ENCODE peak calls at places on chromosomes 2 and 18, in eight cellular contexts. T is colonic mucosa, A is ovary, S is PC-9, Y is HepG2, V is heart right ventricle, Q is lower lobe of right lung, O is adrenal gland. F is an unnamed sample.

GRCh38 chr2:132776271-132776670 is 106.3 kb upstream of the LYPD1 start:
- DNase-seq in O (no peak), Y (no peak), Q (no peak), S (no peak), A (no peak), V (no peak), T (no peak), F (no peak)

GRCh38 chr2:10775036-10775780 is 37.4 kb downstream of the PDIA6 start:
- DNase-seq in A (no peak), Y (no peak), T (no peak), S (no peak), Q (no peak), O (no peak), V (no peak), F (no peak)

GRCh38 chr2:144748443-144748842 is 228.5 kb upstream of the ZEB2 start:
- DNase-seq in Q (no peak), Y (no peak), S (no peak), A (no peak), O (no peak), T (no peak), V (no peak), F (no peak)

GRCh38 chr2:90069290-90069894 is 1377.9 kb downstream of the RPIA start:
- DNase-seq in Y (peak; percentile 40), A (no peak), S (peak; percentile 29), O (peak; percentile 53), V (no peak), Q (peak; percentile 58), T (peak; percentile 52), F (no peak)

GRCh38 chr2:197628043-197628500 is 47.3 kb downstream of the RFTN2 start:
- DNase-seq in Y (no peak), T (no peak), A (no peak), V (peak; percentile 23), S (no peak), Q (no peak), O (no peak), F (peak; percentile 17)

GRCh38 chr2:129011466-129012061 is 692.9 kb upstream of the HS6ST1 start:
- DNase-seq in Q (no peak), O (no peak), V (no peak), T (no peak), A (no peak), Y (no peak), S (no peak), F (no peak)

GRCh38 chr18:33581816-33582215 is 3.8 kb downstream of the ASXL3 start:
- DNase-seq in S (no peak), A (peak; percentile 30), T (no peak), Y (no peak), Q (no peak), O (no peak), V (peak; percentile 16), F (no peak)

GRCh38 chr2:237593596-237594310 is 3.2 kb upstream of the RAB17 start:
- DNase-seq in V (no peak), Y (no peak), A (no peak), O (no peak), T (no peak), S (no peak), Q (no peak), F (no peak)

GRCh38 chr2:223697921-223698645 is 95.9 kb upstream of the SCG2 start:
- DNase-seq in S (no peak), Q (no peak), T (no peak), A (no peak), O (no peak), V (no peak), Y (no peak), F (no peak)

GRCh38 chr2:118244686-118245085 is 156.4 kb downstream of the INSIG2 start:
- DNase-seq in V (no peak), A (no peak), O (no peak), T (no peak), Y (no peak), S (no peak), Q (no peak), F (no peak)

GRCh38 chr2:205706769-205707375 is 24.6 kb downstream of the NRP2 start:
- DNase-seq in Q (peak; percentile 72), A (peak; percentile 77), Y (no peak), S (peak; percentile 39), T (peak; percentile 35), V (peak; percentile 75), O (peak; percentile 86), F (no peak)

GRCh38 chr2:128642801-128643200 is 324.1 kb upstream of the HS6ST1 start:
- DNase-seq in O (no peak), S (no peak), Y (no peak), A (peak; percentile 2), T (no peak), Q (no peak), V (no peak), F (no peak)

GRCh38 chr2:119106301-119106897 is 52.2 kb downstream of the C1QL2 start:
- DNase-seq in O (peak; percentile 57), Y (peak; percentile 35), Q (no peak), A (no peak), T (peak; percentile 45), S (peak; percentile 44), V (peak; percentile 30), F (no peak)

GRCh38 chr18:33578371-33579146 is 540 bp downstream of the ASXL3 start:
- DNase-seq in V (peak; percentile 20), A (peak; percentile 66), S (no peak), O (no peak), Q (peak; percentile 44), Y (peak; percentile 1), T (peak; percentile 45), F (peak; percentile 31)

GRCh38 chr18:74234326-74235171 is 57.2 kb downstream of the CYB5A start:
- DNase-seq in Q (no peak), V (no peak), A (peak; percentile 73), T (peak; percentile 72), Y (peak; percentile 98), O (peak; percentile 69), S (no peak), F (no peak)

GRCh38 chr2:54107903-54108615 is 7.4 kb upstream of the ACYP2 start:
- DNase-seq in A (no peak), S (no peak), T (no peak), Q (no peak), Y (no peak), O (peak; percentile 32), V (no peak), F (no peak)

GRCh38 chr2:216115224-216115582 is 6.1 kb downstream of the XRCC5 start:
- DNase-seq in A (no peak), S (no peak), Y (no peak), T (no peak), O (no peak), V (no peak), Q (no peak), F (no peak)

GRCh38 chr2:173210270-173211196 is 134.9 kb downstream of the MAP3K20 start:
- DNase-seq in T (peak; percentile 74), O (peak; percentile 89), A (peak; percentile 70), Y (peak; percentile 66), V (peak; percentile 87), S (peak; percentile 70), Q (peak; percentile 45), F (no peak)
- H3K27ac ChIP-seq in T (no peak overlapping the region), O (peak overlapping the region; percentile 48), A (peak overlapping the region; percentile 32), Y (no peak overlapping the region), V (peak overlapping the region; percentile 57), S (peak overlapping the region; percentile 39), Q (peak overlapping the region; percentile 13), F (no peak overlapping the region)

DNA sequence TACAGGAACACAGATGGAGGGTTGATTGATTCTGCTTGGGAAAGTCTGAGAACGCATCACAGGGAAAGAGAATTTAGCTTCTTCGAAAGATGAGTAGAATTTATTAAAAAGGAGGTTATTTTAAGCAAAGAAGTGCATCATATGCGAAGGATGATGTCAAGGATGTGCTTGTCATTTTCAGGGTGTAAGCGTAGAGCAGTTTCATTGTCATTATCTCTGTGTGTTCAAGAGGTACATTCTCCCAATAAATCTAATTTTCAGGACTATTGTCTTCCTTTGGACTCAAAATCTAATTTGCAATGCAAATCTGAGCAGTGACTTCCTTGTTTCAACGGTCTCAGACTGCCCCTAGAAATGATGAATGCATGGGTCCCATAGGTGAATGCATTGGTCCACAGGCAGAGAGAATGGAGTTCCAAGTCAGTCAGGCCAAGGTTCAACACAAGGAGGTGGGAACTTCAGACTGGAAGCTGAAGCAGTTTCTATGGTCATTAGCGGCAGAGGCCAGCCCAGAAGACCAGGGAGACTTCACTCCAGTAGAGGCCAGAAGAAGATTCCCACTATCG is 99.8 kb downstream of the CDC42EP3 start:
- DNase-seq in S (no peak), Y (no peak), O (no peak), T (no peak), A (no peak), V (no peak), Q (no peak), F (no peak)
- H3K27ac ChIP-seq in S (no peak overlapping the region), Y (no peak overlapping the region), O (no peak overlapping the region), T (no peak overlapping the region), A (no peak overlapping the region), V (peak overlapping the region; percentile 51), Q (no peak overlapping the region), F (no peak overlapping the region)

GRCh38 chr18:9755603-9756002 is 47.5 kb downstream of the RAB31 start:
- DNase-seq in Y (no peak), T (no peak), V (no peak), A (no peak), Q (no peak), S (no peak), O (no peak), F (no peak)

GRCh38 chr18:9760641-9761040 is 52.5 kb downstream of the RAB31 start:
- DNase-seq in Q (no peak), V (no peak), O (peak; percentile 41), T (no peak), S (no peak), A (no peak), Y (no peak), F (no peak)

GRCh38 chr18:9756566-9757470 is 48.7 kb downstream of the RAB31 start:
- DNase-seq in S (no peak), A (no peak), Y (no peak), T (no peak), O (no peak), Q (no peak), V (no peak), F (no peak)

GRCh38 chr18:9757851-9758587 is 49.9 kb downstream of the RAB31 start:
- DNase-seq in V (no peak), O (peak; percentile 52), A (peak; percentile 44), Y (no peak), Q (no peak), S (no peak), T (no peak), F (no peak)

GRCh38 chr18:9758624-9759075 is 50.5 kb downstream of the RAB31 start:
- DNase-seq in O (no peak), Y (no peak), V (no peak), T (no peak), S (no peak), Q (no peak), A (no peak), F (no peak)
- H3K27ac ChIP-seq in O (peak overlapping the region; percentile 80), Y (no peak overlapping the region), V (no peak overlapping the region), T (no peak overlapping the region), S (no peak overlapping the region), Q (no peak overlapping the region), A (no peak overlapping the region), F (no peak overlapping the region)

DNA sequence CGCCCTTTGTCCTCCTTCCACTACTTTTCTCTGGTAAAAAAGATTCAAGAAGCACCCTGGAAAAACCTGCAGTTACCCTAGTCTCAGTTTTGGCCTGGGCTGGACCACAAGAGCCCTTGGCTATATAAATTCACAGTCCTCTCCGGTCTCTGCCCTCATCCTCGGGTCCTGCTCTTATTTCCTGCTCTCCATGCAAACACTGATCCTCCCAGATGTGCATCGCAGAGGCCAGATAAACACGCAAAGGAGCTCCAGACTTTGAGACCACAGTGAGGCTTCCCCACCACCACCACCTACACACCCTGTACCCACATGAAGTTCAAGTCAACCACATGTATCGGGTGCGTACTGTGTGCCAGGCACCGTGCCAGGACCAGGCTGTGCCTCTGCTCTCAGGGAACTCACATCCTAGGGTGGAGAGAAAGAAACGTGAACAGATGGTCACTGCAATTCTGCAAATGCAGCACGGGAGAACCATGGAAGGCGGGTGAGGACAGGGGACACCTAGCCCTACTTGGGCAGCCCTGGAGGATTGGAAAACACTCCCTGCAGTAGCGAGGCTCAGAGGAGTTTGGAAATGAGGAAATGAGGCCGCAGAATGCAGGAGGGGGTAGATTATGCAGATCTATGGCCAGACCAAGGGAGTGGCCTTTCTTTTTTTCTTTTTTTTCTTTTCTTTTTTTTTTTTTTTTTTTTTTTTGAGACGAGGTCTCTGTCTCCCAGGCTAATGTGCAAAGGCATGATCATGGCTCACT is 7.5 kb downstream of the CTDSP1 start:
- DNase-seq in S (no peak), A (peak; percentile 73), Q (peak; percentile 81), O (peak; percentile 69), T (peak; percentile 87), Y (no peak), V (peak; percentile 48), F (no peak)
- H3K27ac ChIP-seq in S (peak overlapping the region; percentile 46), A (peak overlapping the region; percentile 64), Q (peak overlapping the region; percentile 90), O (peak overlapping the region; percentile 84), T (peak overlapping the region; percentile 84), Y (peak overlapping the region; percentile 54), V (peak overlapping the region; percentile 94), F (peak overlapping the region; percentile 95)

F was measured in substantia nigra.